ENCODE peak calls at places on chromosomes 12 and 14, in four cellular contexts. X, U, R and E are unnamed samples.

GRCh38 chr12:1318327-1319031 is 275.9 kb downstream of the FBXL14 start:
- DNase-seq in U (no peak), X (no peak), R (peak), E (no peak)

GRCh38 chr14:93219103-93219726 is 12.2 kb downstream of the UBR7 start:
- DNase-seq in R (peak), U (peak), X (no peak), E (peak)

GRCh38 chr14:95547626-95548327 is 12.9 kb downstream of the GLRX5 start:
- DNase-seq in R (no peak), U (no peak), X (no peak), E (no peak)

GRCh38 chr12:59388176-59388575 is 207.7 kb upstream of the SLC16A7 start:
- DNase-seq in X (no peak), U (no peak), R (no peak), E (no peak)

GRCh38 chr14:57747036-57747435 is 118.9 kb downstream of the SLC35F4 start:
- DNase-seq in X (no peak), U (no peak), R (peak), E (no peak)

GRCh38 chr12:126389961-126390360 is 1324.7 kb downstream of the AACS start:
- DNase-seq in X (no peak), U (no peak), R (no peak), E (no peak)

GRCh38 chr12:123064356-123064755 is 83.9 kb downstream of the ARL6IP4 start:
- DNase-seq in R (peak), U (no peak), X (peak), E (no peak)

GRCh38 chr12:29041621-29042020 is 107.5 kb upstream of the FAR2 start:
- DNase-seq in U (no peak), X (no peak), R (no peak), E (no peak)

GRCh38 chr14:92441751-92442477 is 71.7 kb upstream of the RIN3 start:
- DNase-seq in R (no peak), X (no peak), U (peak), E (no peak)

GRCh38 chr12:124559182-124560017 is 8.0 kb downstream of the NCOR2 start:
- DNase-seq in U (no peak), X (no peak), R (no peak), E (peak)

GRCh38 chr12:24760162-24760561 is 188.7 kb downstream of the BCAT1 start:
- DNase-seq in U (no peak), X (no peak), R (no peak), E (no peak)

GRCh38 chr12:110743571-110744093 is 941 bp upstream of the PPP1CC start:
- DNase-seq in X (peak), U (no peak), R (peak), E (peak)

GRCh38 chr12:114018669-114019068 is 52.5 kb upstream of the RBM19 start:
- DNase-seq in R (no peak), U (no peak), X (no peak), E (no peak)

GRCh38 chr12:107759410-107759809 is 1.5 kb downstream of the PRDM4 start:
- DNase-seq in U (peak), R (peak), X (no peak), E (no peak)

GRCh38 chr12:130669797-130670196 is 46.3 kb downstream of the RIMBP2 start:
- DNase-seq in U (no peak), X (no peak), R (no peak), E (no peak)

GRCh38 chr14:106840258-106840657 is 1313.9 kb downstream of the TMEM121 start:
- DNase-seq in U (peak), X (no peak), R (no peak), E (peak)

GRCh38 chr12:3278681-3279414 is 201.7 kb downstream of the TSPAN9 start:
- DNase-seq in U (no peak), X (no peak), R (no peak), E (no peak)

GRCh38 chr12:4214912-4215861 is 58.4 kb upstream of the CCND2 start:
- DNase-seq in R (peak), U (peak), X (peak), E (peak)

GRCh38 chr14:73293782-73294781 is 56.8 kb downstream of the PAPLN start:
- DNase-seq in R (no peak), U (no peak), X (no peak), E (no peak)

GRCh38 chr14:89237923-89238529 is 179.0 kb downstream of the FOXN3 start:
- DNase-seq in X (no peak), R (no peak), U (no peak), E (no peak)

GRCh38 chr12:72872488-72872887 is 600.3 kb downstream of the TRHDE start:
- DNase-seq in U (no peak), X (no peak), R (no peak), E (no peak)

GRCh38 chr12:72876092-72876491 is 603.9 kb downstream of the TRHDE start:
- DNase-seq in X (no peak), R (no peak), U (no peak), E (no peak)

GRCh38 chr12:72869025-72869424 is 596.9 kb downstream of the TRHDE start:
- DNase-seq in R (no peak), X (no peak), U (no peak), E (no peak)

DNA sequence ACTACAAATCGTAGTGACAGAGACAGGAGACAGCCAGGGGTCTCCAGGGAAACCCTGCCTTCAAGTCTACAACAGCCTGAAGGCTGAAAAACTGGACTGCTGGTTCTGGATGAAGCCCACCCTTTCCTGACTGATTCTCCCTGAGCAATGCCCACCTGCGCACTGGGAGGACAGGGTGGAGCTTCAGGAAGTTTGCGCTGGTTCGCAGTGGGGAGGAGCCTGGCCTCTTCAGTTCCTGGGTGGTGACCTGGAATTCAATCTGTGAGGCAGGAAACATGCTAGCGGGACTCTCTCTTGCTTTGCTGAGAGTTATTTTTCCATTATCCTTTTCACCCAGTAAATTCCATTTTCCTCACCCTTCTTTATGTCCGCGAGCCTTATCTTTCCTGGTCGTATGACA is 600.8 kb downstream of the TRHDE start:
- DNase-seq in U (no peak), R (no peak), X (no peak), E (no peak)
- H3K4me3 ChIP-seq in U (no peak), R (no peak), X (no peak), E (no peak)

GRCh38 chr12:62930546-62931425 is 4.2 kb downstream of the PPM1H start:
- DNase-seq in R (no peak), X (no peak), U (no peak), E (no peak)

GRCh38 chr12:62933871-62934798 is 815 bp downstream of the PPM1H start:
- DNase-seq in U (peak), X (peak), R (peak), E (no peak)

GRCh38 chr12:62931481-62931880 is 3.5 kb downstream of the PPM1H start:
- DNase-seq in X (no peak), R (no peak), U (no peak), E (no peak)

GRCh38 chr12:62934799-62935674 is at the start of gene PPM1H:
- DNase-seq in U (peak), R (peak), X (peak), E (peak)

DNA sequence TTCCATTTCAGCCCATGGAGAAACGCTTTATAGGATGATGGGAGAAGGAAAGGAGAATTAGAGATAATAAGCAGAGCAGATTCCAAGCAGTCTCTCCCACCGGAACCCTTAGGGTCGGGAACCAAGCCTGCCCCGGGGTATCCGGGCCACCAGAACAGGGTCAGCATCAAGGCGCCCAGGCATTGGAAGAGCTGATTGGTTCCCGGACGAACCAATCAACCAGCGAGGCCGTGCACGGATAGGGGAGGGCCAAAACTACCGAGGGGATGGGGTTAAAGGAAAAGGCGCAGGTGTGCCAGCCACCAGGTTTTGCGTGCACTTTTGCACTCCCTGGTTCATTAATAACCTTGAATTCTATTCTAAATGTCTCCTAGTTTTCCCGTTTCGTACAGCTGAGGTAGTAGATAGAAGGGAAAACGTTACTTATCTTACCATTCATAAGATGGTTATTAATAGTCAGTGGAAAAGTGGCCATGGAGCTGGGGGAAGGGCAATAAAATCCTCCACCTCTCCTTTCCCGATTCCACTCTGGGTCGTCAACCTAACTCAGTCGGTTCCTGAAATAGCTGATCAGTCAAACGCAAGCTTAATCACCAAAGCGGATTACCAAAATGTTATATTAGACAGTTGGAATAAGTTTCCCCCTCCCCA is 1.6 kb downstream of the PPM1H start:
- DNase-seq in R (peak), U (no peak), X (peak), E (no peak)
- H3K4me3 ChIP-seq in R (peak), U (peak), X (peak), E (peak)

DNA sequence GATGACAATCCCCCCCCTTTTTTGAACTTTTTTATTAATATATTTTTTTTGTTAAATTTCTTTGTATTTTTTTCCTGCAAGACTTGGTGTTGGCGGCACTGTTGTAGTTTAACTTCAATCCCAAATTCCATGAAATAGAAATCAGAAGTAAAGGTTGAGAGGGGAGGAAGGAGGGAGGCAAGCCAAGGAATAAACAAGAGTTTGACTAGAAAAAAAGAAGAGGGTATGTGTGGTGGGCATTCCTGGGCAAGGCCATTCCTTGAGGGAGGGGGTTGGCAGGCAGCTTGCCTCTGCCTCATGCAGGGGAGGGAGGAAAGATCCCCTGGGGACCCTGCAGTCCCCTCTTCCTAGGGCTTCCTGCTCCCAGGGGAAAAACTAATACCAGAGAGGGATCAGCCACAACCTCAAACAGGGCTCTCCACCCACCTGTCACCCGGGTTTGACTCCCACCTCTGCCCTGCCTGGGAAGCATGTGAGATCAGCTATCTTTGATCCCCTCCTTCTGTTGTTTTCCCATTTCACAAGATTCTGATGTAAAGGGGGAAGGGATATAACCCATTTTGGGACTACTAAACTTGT is 519 bp upstream of the AP1G2 start:
- DNase-seq in X (no peak), R (no peak), U (no peak), E (peak)
- H3K4me3 ChIP-seq in X (peak), R (peak), U (peak), E (peak)

DNA sequence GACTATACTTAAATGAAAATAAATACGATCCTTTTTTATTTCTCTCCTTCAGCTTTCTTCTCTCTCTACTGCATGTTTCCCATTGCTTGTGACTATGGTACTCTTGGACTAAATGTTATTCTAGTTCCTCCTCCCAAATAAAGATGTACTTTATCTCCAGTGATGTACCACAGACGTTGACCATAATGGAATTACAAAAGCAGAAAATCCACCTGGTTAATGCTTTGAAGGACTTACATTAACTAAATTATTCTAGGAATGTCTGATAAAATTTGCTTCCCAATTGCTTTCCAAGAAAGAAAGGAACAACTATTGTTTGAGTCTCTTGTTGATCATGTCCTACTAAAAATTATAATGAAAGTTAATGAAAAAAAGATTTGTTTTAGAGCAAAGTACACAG is 71.8 kb downstream of the NTN4 start:
- DNase-seq in U (no peak), X (no peak), R (no peak), E (no peak)
- H3K4me3 ChIP-seq in U (no peak), X (no peak), R (no peak), E (no peak)

DNA sequence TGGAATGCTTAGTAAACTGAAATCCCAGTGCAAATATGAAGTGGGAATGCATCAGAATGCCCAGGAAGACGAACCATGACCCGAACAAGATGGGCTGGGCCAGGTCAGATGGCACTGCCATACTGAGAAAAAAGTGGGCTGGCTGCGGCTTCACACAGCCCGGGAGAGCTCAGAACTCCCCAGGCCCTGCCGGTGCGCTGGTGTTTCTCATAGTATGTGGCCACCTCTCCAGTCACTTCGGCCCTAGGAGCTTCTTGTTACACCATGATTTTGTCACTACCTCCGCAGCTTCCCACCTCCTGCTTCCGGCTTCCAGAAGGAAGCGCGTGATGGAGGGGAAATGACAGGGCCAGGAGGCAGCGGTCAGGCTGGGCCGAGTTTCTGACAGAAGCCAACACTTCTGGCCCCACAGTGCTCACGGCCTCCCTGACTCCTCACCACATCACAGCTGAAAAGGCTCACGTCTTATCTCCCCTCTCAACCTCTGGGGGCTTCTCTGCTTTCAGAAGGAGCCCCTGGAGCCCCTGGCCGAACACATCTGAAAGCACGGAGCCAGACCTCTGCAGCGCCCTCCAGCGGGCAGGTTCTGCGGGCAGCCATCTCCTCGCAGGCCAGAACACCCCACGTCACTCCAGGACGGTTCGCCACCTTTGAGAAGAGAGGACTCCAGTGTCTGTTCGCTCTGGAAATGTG is 30.7 kb downstream of the DAD1 start:
- DNase-seq in U (peak), R (no peak), X (no peak), E (peak)
- H3K4me3 ChIP-seq in U (peak), R (no peak), X (no peak), E (no peak)

DNA sequence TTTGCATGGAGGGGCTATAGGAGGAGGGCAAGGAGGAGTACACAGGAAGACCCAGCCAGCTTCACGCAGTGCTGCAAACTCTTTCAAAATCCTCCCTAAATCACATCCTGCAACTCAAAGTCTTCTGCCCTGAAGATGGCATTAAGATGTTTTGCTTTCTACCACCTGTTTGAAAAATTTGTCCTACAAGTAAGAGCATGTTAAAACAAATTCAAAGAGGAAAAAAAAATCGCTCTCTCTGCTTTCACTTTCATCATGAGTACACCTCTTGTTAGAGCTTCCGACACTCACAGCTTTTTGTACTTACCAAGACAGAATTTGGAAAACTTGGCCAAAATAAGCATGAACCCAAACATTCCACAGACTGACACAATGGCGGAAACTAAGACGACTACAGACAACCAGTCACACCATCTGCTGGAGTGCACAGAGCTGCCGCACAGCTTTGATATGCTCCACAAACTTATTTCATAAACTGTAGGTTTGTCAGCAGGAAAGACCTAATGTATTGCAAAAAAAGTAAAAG is 21.3 kb downstream of the GCH1 start:
- DNase-seq in R (peak), U (peak), X (no peak), E (no peak)
- H3K4me3 ChIP-seq in R (peak), U (peak), X (peak), E (peak)

GRCh38 chr12:6092784-6093722 is 31.4 kb downstream of the VWF start:
- DNase-seq in U (no peak), X (no peak), R (no peak), E (peak)

GRCh38 chr12:6096527-6096926 is 27.9 kb downstream of the VWF start:
- DNase-seq in X (no peak), U (no peak), R (no peak), E (no peak)

GRCh38 chr12:6095269-6095668 is 29.2 kb downstream of the VWF start:
- DNase-seq in X (no peak), U (no peak), R (no peak), E (no peak)

GRCh38 chr12:6091786-6092566 is 32.5 kb downstream of the VWF start:
- DNase-seq in R (no peak), U (no peak), X (no peak), E (no peak)

GRCh38 chr12:6093764-6094163 is 30.7 kb downstream of the VWF start:
- DNase-seq in U (no peak), R (no peak), X (no peak), E (no peak)
- H3K4me3 ChIP-seq in U (no peak), R (no peak), X (no peak), E (no peak)

DNA sequence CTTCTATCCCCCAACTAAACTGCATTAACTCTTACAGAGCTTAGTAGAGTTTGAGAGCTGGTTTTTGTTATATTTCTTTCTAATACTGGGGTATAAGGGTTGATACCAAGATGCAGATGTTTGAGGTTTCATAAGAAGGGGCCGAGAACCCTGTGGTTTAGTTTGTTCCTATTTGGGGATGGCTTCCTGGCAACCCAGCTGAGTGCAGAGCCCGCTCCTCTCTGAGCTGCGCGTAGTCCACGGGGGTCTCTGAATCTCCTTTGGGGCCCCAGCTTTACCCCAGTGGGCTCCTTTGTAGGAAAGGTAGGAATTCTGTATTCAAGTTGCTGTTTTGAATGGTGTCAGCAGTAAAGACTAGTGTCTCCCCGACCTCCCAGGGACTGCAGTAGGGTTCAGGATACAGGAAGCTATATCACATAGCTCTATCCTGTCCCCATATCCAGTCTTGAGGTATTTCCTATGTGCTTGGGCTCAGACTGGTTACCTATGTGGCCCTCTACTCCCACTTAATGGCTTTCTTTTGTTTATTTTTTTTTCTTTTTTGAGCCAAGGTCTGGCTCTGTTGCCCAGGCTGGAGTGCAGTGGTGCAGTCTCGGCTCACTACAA is 25.4 kb downstream of the PLXNC1 start:
- DNase-seq in R (no peak), U (peak), X (no peak), E (peak)
- H3K4me3 ChIP-seq in R (no peak), U (no peak), X (no peak), E (no peak)